ENCODE peak calls at places on chromosome 22, in eight cellular contexts. N is K562, W is suprapubic skin, K is esophagus muscularis mucosa, V is A549, H is tibial nerve, J is ovary, B is upper lobe of left lung. U is an unnamed sample.

GRCh38 chr22:48973694-48974041 is 854.0 kb downstream of the BRD1 start:
- DNase-seq in N (no peak), W (no peak), K (no peak), V (no peak), H (no peak), J (no peak), B (no peak), U (no peak)

GRCh38 chr22:48943567-48944432 is 883.9 kb downstream of the BRD1 start:
- DNase-seq in N (peak), W (peak), K (peak), V (peak), H (no peak), J (no peak), B (peak), U (peak)

GRCh38 chr22:39129746-39130145 is 22.7 kb downstream of the CBX7 start:
- DNase-seq in N (no peak), W (no peak), K (no peak), V (no peak), H (no peak), J (no peak), B (no peak), U (no peak)

GRCh38 chr22:19022755-19023154 is 86.7 kb upstream of the PRODH start:
- DNase-seq in N (no peak), W (no peak), K (no peak), V (no peak), H (no peak), J (no peak), B (no peak), U (no peak)

GRCh38 chr22:38455530-38456271 is 702 bp upstream of the KCNJ4 start:
- DNase-seq in N (peak), W (no peak), K (no peak), V (no peak), H (no peak), J (no peak), B (no peak), U (no peak)

GRCh38 chr22:20206709-20207215 is 55.9 kb upstream of the CCDC188 start:
- DNase-seq in N (peak), W (no peak), K (no peak), V (peak), H (no peak), J (no peak), B (peak), U (peak)

GRCh38 chr22:43449831-43450225 is 38.0 kb downstream of the MPPED1 start:
- DNase-seq in N (no peak), W (no peak), K (no peak), V (no peak), H (no peak), J (no peak), B (no peak), U (no peak)

GRCh38 chr22:22395230-22395629 is 113.3 kb downstream of the ZNF280B start:
- DNase-seq in N (no peak), W (no peak), K (peak), V (no peak), H (no peak), J (no peak), B (no peak), U (no peak)

GRCh38 chr22:39176067-39176621 is 23.7 kb upstream of the CBX7 start:
- DNase-seq in N (no peak), W (peak), K (no peak), V (peak), H (peak), J (peak), B (peak), U (peak)

GRCh38 chr22:35705141-35705540 is 12.5 kb upstream of the APOL5 start:
- DNase-seq in N (no peak), W (no peak), K (no peak), V (no peak), H (no peak), J (no peak), B (no peak), U (no peak)

GRCh38 chr22:20319041-20319744 is 667 bp downstream of the DGCR6L start:
- DNase-seq in N (peak), W (peak), K (peak), V (no peak), H (no peak), J (peak), B (peak), U (peak)

GRCh38 chr22:22452211-22452610 is 56.3 kb downstream of the ZNF280B start:
- DNase-seq in N (no peak), W (no peak), K (no peak), V (no peak), H (no peak), J (no peak), B (no peak), U (no peak)

GRCh38 chr22:36145881-36146280 is 14.7 kb downstream of the APOL3 start:
- DNase-seq in N (no peak), W (no peak), K (no peak), V (no peak), H (no peak), J (no peak), B (no peak), U (no peak)

GRCh38 chr22:25375683-25376082 is 156.2 kb downstream of the CRYBB2 start:
- DNase-seq in N (no peak), W (no peak), K (no peak), V (no peak), H (no peak), J (no peak), B (no peak), U (no peak)

GRCh38 chr22:24996420-24996952 is 44.0 kb downstream of the KIAA1671 start:
- DNase-seq in N (no peak), W (no peak), K (no peak), V (peak), H (no peak), J (no peak), B (no peak), U (no peak)

GRCh38 chr22:37319469-37319868 is 37.2 kb downstream of the CYTH4 start:
- DNase-seq in N (no peak), W (no peak), K (no peak), V (no peak), H (no peak), J (no peak), B (no peak), U (no peak)

GRCh38 chr22:35882226-35883027 is 146.2 kb downstream of the RBFOX2 start:
- DNase-seq in N (no peak), W (no peak), K (no peak), V (no peak), H (no peak), J (no peak), B (no peak), U (no peak)

GRCh38 chr22:31107206-31108118 is at the start of gene SELENOM:
- DNase-seq in N (peak), W (peak), K (peak), V (peak), H (peak), J (peak), B (peak), U (peak)

GRCh38 chr22:23218867-23219251 is 38.5 kb downstream of the BCR start:
- DNase-seq in N (peak), W (no peak), K (no peak), V (no peak), H (no peak), J (peak), B (peak), U (peak)

GRCh38 chr22:20639750-20640149 is 132.3 kb downstream of the MED15 start:
- DNase-seq in N (no peak), W (no peak), K (no peak), V (no peak), H (no peak), J (no peak), B (no peak), U (no peak)

GRCh38 chr22:29912605-29913398 is 29.8 kb downstream of the MTMR3 start:
- DNase-seq in N (no peak), W (no peak), K (no peak), V (peak), H (no peak), J (no peak), B (no peak), U (no peak)

GRCh38 chr22:50238755-50239154 is 6.1 kb downstream of the TUBGCP6 start:
- DNase-seq in N (no peak), W (no peak), K (no peak), V (no peak), H (no peak), J (no peak), B (no peak), U (no peak)

GRCh38 chr22:37309221-37310074 is 27.1 kb downstream of the CYTH4 start:
- DNase-seq in N (peak), W (no peak), K (no peak), V (no peak), H (no peak), J (no peak), B (peak), U (no peak)

GRCh38 chr22:18042685-18043084 is 18.3 kb upstream of the MICAL3 start:
- DNase-seq in N (no peak), W (no peak), K (no peak), V (no peak), H (no peak), J (no peak), B (no peak), U (no peak)

GRCh38 chr22:29122041-29122440 is 49.2 kb downstream of the KREMEN1 start:
- DNase-seq in N (no peak), W (no peak), K (no peak), V (no peak), H (no peak), J (no peak), B (no peak), U (no peak)

GRCh38 chr22:25680949-25681348 is 61.0 kb upstream of the MYO18B start:
- DNase-seq in N (no peak), W (no peak), K (no peak), V (no peak), H (no peak), J (no peak), B (no peak), U (no peak)

GRCh38 chr22:47152236-47152635 is 389.8 kb downstream of the TBC1D22A start:
- DNase-seq in N (no peak), W (no peak), K (no peak), V (no peak), H (no peak), J (no peak), B (no peak), U (no peak)

GRCh38 chr22:47151064-47151463 is 388.6 kb downstream of the TBC1D22A start:
- DNase-seq in N (no peak), W (no peak), K (no peak), V (no peak), H (no peak), J (no peak), B (no peak), U (no peak)

GRCh38 chr22:47152938-47153337 is 390.5 kb downstream of the TBC1D22A start:
- DNase-seq in N (no peak), W (no peak), K (no peak), V (no peak), H (no peak), J (no peak), B (no peak), U (no peak)

GRCh38 chr22:47150426-47150825 is 388.0 kb downstream of the TBC1D22A start:
- DNase-seq in N (no peak), W (no peak), K (no peak), V (no peak), H (no peak), J (no peak), B (no peak), U (no peak)

GRCh38 chr22:47151490-47151889 is 389.0 kb downstream of the TBC1D22A start:
- DNase-seq in N (peak), W (no peak), K (no peak), V (no peak), H (no peak), J (no peak), B (no peak), U (no peak)
- TF ChIP-seq EP300 in N (no peak), W (no peak), K (no peak), V (no peak), H (no peak), J (no peak), B (no peak), U (no peak)

GRCh38 chr22:32119568-32120235 is 39.4 kb downstream of the C22orf42 start:
- DNase-seq in N (no peak), W (no peak), K (no peak), V (no peak), H (no peak), J (no peak), B (no peak), U (no peak)
- TF ChIP-seq CTCF in N (no peak), W (no peak), K (no peak), V (no peak), H (no peak), J (no peak), B (no peak), U (no peak)

DNA sequence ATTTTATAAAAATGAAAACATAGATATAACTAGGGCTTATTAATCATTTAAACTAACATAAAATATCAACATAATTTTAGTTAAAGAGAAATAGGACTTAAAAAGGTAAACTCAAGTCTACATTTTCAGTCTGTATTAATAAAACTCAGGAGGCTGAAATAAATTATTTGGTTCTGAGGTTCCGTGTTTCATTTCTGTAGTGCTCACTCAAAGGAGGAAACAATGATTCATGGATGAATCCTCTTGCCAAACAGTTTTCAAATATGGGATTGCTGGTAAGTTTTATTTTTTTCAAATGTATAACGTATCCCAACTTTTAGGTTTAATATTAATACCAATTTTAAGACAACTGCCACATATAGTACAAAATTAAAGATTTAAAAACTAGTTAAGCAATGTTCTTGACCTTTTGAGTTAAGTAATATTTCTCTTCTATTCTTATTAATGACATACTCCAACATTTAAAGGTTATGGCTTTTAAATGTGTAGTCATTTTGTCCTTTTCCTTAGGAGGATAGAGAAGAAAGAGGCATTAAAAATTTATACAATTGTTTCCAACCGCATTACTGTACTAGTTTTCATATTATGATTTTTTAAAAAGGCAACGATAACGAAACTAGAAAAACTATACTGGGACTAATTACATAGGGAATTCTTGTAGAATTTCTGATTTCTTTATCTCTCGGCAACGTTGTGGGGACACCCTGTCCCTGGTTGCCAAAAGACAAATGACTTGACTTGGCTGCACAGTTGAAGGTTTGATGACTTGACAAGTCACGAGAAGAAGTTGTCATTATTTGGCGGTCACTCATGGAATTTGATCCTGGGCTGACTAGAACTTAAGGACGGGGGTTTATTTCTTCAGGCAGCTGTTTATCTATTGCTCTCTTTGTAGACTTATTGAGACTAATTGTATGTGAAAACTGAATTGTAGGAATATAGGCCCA is 69.2 kb upstream of the ADSL start:
- DNase-seq in N (no peak), W (no peak), K (no peak), V (no peak), H (no peak), J (no peak), B (no peak), U (no peak)
- TF ChIP-seq EP300 in N (no peak), W (no peak), K (no peak), V (no peak), H (peak), J (no peak), B (peak), U (no peak)

GRCh38 chr22:45309422-45310227 is at the start of gene FAM118A:
- DNase-seq in N (peak), W (peak), K (peak), V (peak), H (peak), J (peak), B (peak), U (peak)
- TF ChIP-seq CTCF in N (no peak), W (no peak), K (peak), V (no peak), H (peak), J (peak), B (peak), U (no peak)